ENCODE peak calls at places on chromosomes 11 and 22, in eight cellular contexts. One of them, this sample, is unnamed.

GRCh38 chr11:113001709-113002108 is 40.5 kb downstream of the NCAM1 start:
- DNase-seq in tibial nerve: no peak
- DNase-seq in uterus: peak; percentile 39
- DNase-seq in AG04450: no peak
- DNase-seq in mammary epithelial cell: no peak
- DNase-seq in colonic mucosa: no peak
- DNase-seq in lower lobe of right lung: no peak
- DNase-seq in sigmoid colon: no peak
- DNase-seq in this sample: no peak

GRCh38 chr22:48278620-48279464 is 1516.4 kb downstream of the TBC1D22A start:
- DNase-seq in mammary epithelial cell: no peak
- DNase-seq in colonic mucosa: no peak
- DNase-seq in lower lobe of right lung: no peak
- DNase-seq in sigmoid colon: no peak
- DNase-seq in tibial nerve: no peak
- DNase-seq in uterus: no peak
- DNase-seq in AG04450: no peak
- DNase-seq in this sample: no peak

GRCh38 chr11:70482529-70482917 is 84.2 kb downstream of the CTTN start:
- DNase-seq in colonic mucosa: no peak
- DNase-seq in mammary epithelial cell: no peak
- DNase-seq in lower lobe of right lung: peak; percentile 60
- DNase-seq in tibial nerve: no peak
- DNase-seq in uterus: no peak
- DNase-seq in sigmoid colon: no peak
- DNase-seq in AG04450: no peak
- DNase-seq in this sample: peak; percentile 72

GRCh38 chr22:20062766-20063083 is 17.3 kb upstream of the DGCR8 start:
- DNase-seq in AG04450: no peak
- DNase-seq in tibial nerve: no peak
- DNase-seq in sigmoid colon: no peak
- DNase-seq in mammary epithelial cell: peak; percentile 88
- DNase-seq in uterus: no peak
- DNase-seq in lower lobe of right lung: no peak
- DNase-seq in colonic mucosa: no peak
- DNase-seq in this sample: peak; percentile 82

GRCh38 chr22:20241579-20242392 is 26.3 kb downstream of the RTN4R start:
- DNase-seq in AG04450: no peak
- DNase-seq in sigmoid colon: no peak
- DNase-seq in lower lobe of right lung: no peak
- DNase-seq in tibial nerve: no peak
- DNase-seq in uterus: no peak
- DNase-seq in mammary epithelial cell: no peak
- DNase-seq in colonic mucosa: no peak
- DNase-seq in this sample: no peak

GRCh38 chr11:19715373-19715772 is 2.7 kb downstream of the NAV2 start:
- DNase-seq in lower lobe of right lung: no peak
- DNase-seq in uterus: no peak
- DNase-seq in tibial nerve: no peak
- DNase-seq in mammary epithelial cell: peak; percentile 95
- DNase-seq in AG04450: peak; percentile 81
- DNase-seq in sigmoid colon: no peak
- DNase-seq in colonic mucosa: no peak
- DNase-seq in this sample: peak; percentile 74

GRCh38 chr22:44883011-44883421 is 126.8 kb downstream of the PHF21B start:
- DNase-seq in sigmoid colon: peak; percentile 46
- DNase-seq in lower lobe of right lung: no peak
- DNase-seq in tibial nerve: no peak
- DNase-seq in AG04450: no peak
- DNase-seq in mammary epithelial cell: no peak
- DNase-seq in uterus: no peak
- DNase-seq in colonic mucosa: no peak
- DNase-seq in this sample: no peak

GRCh38 chr11:116885951-116886629 is 48.7 kb upstream of the APOA1 start:
- DNase-seq in uterus: no peak
- DNase-seq in lower lobe of right lung: no peak
- DNase-seq in tibial nerve: no peak
- DNase-seq in sigmoid colon: no peak
- DNase-seq in mammary epithelial cell: no peak
- DNase-seq in colonic mucosa: no peak
- DNase-seq in AG04450: peak; percentile 44
- DNase-seq in this sample: peak; percentile 13

GRCh38 chr11:22787565-22788162 is 41.9 kb downstream of the SVIP start:
- DNase-seq in tibial nerve: no peak
- DNase-seq in lower lobe of right lung: no peak
- DNase-seq in sigmoid colon: no peak
- DNase-seq in mammary epithelial cell: peak; percentile 16
- DNase-seq in AG04450: peak; percentile 29
- DNase-seq in colonic mucosa: no peak
- DNase-seq in uterus: no peak
- DNase-seq in this sample: no peak

GRCh38 chr11:107778839-107779517 is 67.1 kb upstream of the SLN start:
- DNase-seq in uterus: no peak
- DNase-seq in AG04450: no peak
- DNase-seq in mammary epithelial cell: no peak
- DNase-seq in sigmoid colon: no peak
- DNase-seq in colonic mucosa: no peak
- DNase-seq in tibial nerve: no peak
- DNase-seq in lower lobe of right lung: no peak
- DNase-seq in this sample: no peak

GRCh38 chr11:71443736-71444410 is 4.3 kb downstream of the DHCR7 start:
- DNase-seq in colonic mucosa: no peak
- DNase-seq in sigmoid colon: peak; percentile 53
- DNase-seq in mammary epithelial cell: no peak
- DNase-seq in AG04450: no peak
- DNase-seq in uterus: no peak
- DNase-seq in lower lobe of right lung: no peak
- DNase-seq in tibial nerve: no peak
- DNase-seq in this sample: no peak

GRCh38 chr22:38243007-38243775 is 29.6 kb downstream of the TMEM184B start:
- DNase-seq in tibial nerve: no peak
- DNase-seq in uterus: no peak
- DNase-seq in mammary epithelial cell: peak; percentile 22
- DNase-seq in colonic mucosa: peak; percentile 89
- DNase-seq in lower lobe of right lung: no peak
- DNase-seq in sigmoid colon: no peak
- DNase-seq in AG04450: peak; percentile 45
- DNase-seq in this sample: peak; percentile 86

GRCh38 chr11:77201991-77202841 is 74.2 kb downstream of the MYO7A start:
- DNase-seq in sigmoid colon: peak; percentile 45
- DNase-seq in tibial nerve: no peak
- DNase-seq in lower lobe of right lung: peak; percentile 38
- DNase-seq in uterus: peak; percentile 7
- DNase-seq in AG04450: no peak
- DNase-seq in mammary epithelial cell: no peak
- DNase-seq in colonic mucosa: no peak
- DNase-seq in this sample: no peak

GRCh38 chr22:23500508-23501208 is 79.4 kb downstream of the IGLL1 start:
- DNase-seq in sigmoid colon: peak; percentile 35
- DNase-seq in colonic mucosa: no peak
- DNase-seq in mammary epithelial cell: no peak
- DNase-seq in lower lobe of right lung: peak; percentile 24
- DNase-seq in tibial nerve: no peak
- DNase-seq in uterus: no peak
- DNase-seq in AG04450: no peak
- DNase-seq in this sample: no peak

GRCh38 chr11:43712676-43713075 is 32.1 kb downstream of the HSD17B12 start:
- DNase-seq in tibial nerve: no peak
- DNase-seq in colonic mucosa: no peak
- DNase-seq in AG04450: peak; percentile 34
- DNase-seq in uterus: no peak
- DNase-seq in sigmoid colon: no peak
- DNase-seq in lower lobe of right lung: no peak
- DNase-seq in mammary epithelial cell: no peak
- DNase-seq in this sample: no peak

GRCh38 chr11:94869186-94869585 is 101.0 kb downstream of the AMOTL1 start:
- DNase-seq in AG04450: no peak
- DNase-seq in colonic mucosa: no peak
- DNase-seq in sigmoid colon: no peak
- DNase-seq in uterus: no peak
- DNase-seq in lower lobe of right lung: no peak
- DNase-seq in mammary epithelial cell: no peak
- DNase-seq in tibial nerve: no peak
- DNase-seq in this sample: no peak

GRCh38 chr11:17695454-17696441 is 23.6 kb upstream of the MYOD1 start:
- DNase-seq in mammary epithelial cell: no peak
- DNase-seq in uterus: no peak
- DNase-seq in lower lobe of right lung: no peak
- DNase-seq in AG04450: no peak
- DNase-seq in sigmoid colon: no peak
- DNase-seq in colonic mucosa: no peak
- DNase-seq in tibial nerve: no peak
- DNase-seq in this sample: no peak

GRCh38 chr11:11786771-11787170 is 55.0 kb upstream of the USP47 start:
- DNase-seq in sigmoid colon: no peak
- DNase-seq in AG04450: no peak
- DNase-seq in colonic mucosa: no peak
- DNase-seq in lower lobe of right lung: no peak
- DNase-seq in uterus: no peak
- DNase-seq in mammary epithelial cell: no peak
- DNase-seq in tibial nerve: no peak
- DNase-seq in this sample: no peak
- TF ChIP-seq CTCF in sigmoid colon: peak; percentile 54
- TF ChIP-seq CTCF in AG04450: peak; percentile 73
- TF ChIP-seq CTCF in colonic mucosa: peak; percentile 25
- TF ChIP-seq CTCF in lower lobe of right lung: peak; percentile 42
- TF ChIP-seq CTCF in uterus: peak; percentile 44
- TF ChIP-seq CTCF in mammary epithelial cell: peak; percentile 50
- TF ChIP-seq CTCF in tibial nerve: no peak
- TF ChIP-seq CTCF in this sample: peak; percentile 70

DNA sequence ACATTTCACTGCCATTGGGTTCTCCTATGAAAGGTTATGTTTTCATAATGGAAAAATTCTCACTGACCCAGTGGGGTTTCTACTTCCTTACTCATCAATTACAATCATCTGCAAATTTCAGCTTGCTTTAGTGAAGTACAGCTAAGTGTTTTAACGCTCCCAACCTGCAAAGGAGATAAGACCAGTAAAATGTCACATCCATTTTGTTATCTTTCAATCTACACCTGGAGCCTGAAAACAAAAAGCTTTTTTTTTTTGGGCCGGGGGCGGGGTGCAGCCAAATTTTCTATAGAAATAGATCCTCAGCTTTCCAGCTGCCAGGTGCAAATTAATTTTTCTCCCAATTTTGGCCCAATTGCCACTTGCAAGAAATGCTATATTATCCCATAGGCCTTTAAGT is 40.6 kb downstream of the CADM1 start:
- DNase-seq in uterus: no peak
- DNase-seq in sigmoid colon: no peak
- DNase-seq in colonic mucosa: no peak
- DNase-seq in lower lobe of right lung: no peak
- DNase-seq in tibial nerve: no peak
- DNase-seq in AG04450: no peak
- DNase-seq in mammary epithelial cell: no peak
- DNase-seq in this sample: no peak
- H3K4me3 ChIP-seq in uterus: no peak overlapping the region
- H3K4me3 ChIP-seq in sigmoid colon: no peak overlapping the region
- H3K4me3 ChIP-seq in colonic mucosa: no peak overlapping the region
- H3K4me3 ChIP-seq in lower lobe of right lung: no peak overlapping the region
- H3K4me3 ChIP-seq in tibial nerve: no peak overlapping the region
- H3K4me3 ChIP-seq in AG04450: no peak overlapping the region
- H3K4me3 ChIP-seq in mammary epithelial cell: no peak overlapping the region
- H3K4me3 ChIP-seq in this sample: no peak overlapping the region

DNA sequence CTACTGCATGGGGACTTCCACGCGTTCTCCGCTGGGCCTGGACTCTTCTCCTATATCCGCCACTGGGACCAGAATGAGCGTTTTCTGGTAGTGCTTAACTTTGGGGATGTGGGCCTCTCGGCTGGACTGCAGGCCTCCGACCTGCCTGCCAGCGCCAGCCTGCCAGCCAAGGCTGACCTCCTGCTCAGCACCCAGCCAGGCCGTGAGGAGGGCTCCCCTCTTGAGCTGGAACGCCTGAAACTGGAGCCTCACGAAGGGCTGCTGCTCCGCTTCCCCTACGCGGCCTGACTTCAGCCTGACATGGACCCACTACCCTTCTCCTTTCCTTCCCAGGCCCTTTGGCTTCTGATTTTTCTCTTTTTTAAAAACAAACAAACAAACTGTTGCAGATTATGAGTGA is 7.7 kb downstream of the SLC3A2 start:
- DNase-seq in uterus: no peak
- DNase-seq in lower lobe of right lung: no peak
- DNase-seq in sigmoid colon: no peak
- DNase-seq in mammary epithelial cell: no peak
- DNase-seq in colonic mucosa: no peak
- DNase-seq in AG04450: no peak
- DNase-seq in tibial nerve: no peak
- DNase-seq in this sample: no peak
- TF ChIP-seq CTCF in uterus: no peak
- TF ChIP-seq CTCF in lower lobe of right lung: no peak
- TF ChIP-seq CTCF in sigmoid colon: no peak
- TF ChIP-seq CTCF in mammary epithelial cell: no peak
- TF ChIP-seq CTCF in colonic mucosa: no peak
- TF ChIP-seq CTCF in AG04450: no peak
- TF ChIP-seq CTCF in tibial nerve: no peak
- TF ChIP-seq CTCF in this sample: no peak

GRCh38 chr11:131629925-131630324 is 259.5 kb downstream of the NTM start:
- DNase-seq in tibial nerve: no peak
- DNase-seq in AG04450: no peak
- DNase-seq in mammary epithelial cell: no peak
- DNase-seq in lower lobe of right lung: no peak
- DNase-seq in colonic mucosa: no peak
- DNase-seq in sigmoid colon: no peak
- DNase-seq in uterus: no peak
- DNase-seq in this sample: no peak
- H3K4me3 ChIP-seq in tibial nerve: no peak overlapping the region
- H3K4me3 ChIP-seq in AG04450: no peak overlapping the region
- H3K4me3 ChIP-seq in mammary epithelial cell: no peak overlapping the region
- H3K4me3 ChIP-seq in lower lobe of right lung: no peak overlapping the region
- H3K4me3 ChIP-seq in colonic mucosa: no peak overlapping the region
- H3K4me3 ChIP-seq in sigmoid colon: no peak overlapping the region
- H3K4me3 ChIP-seq in uterus: no peak overlapping the region
- H3K4me3 ChIP-seq in this sample: no peak overlapping the region